ENCODE peak calls at places on chromosome 5, in four cellular contexts. H is CD4-positive, alpha-beta T cell; J is stimulated activated CD4-positive, alpha-beta T cell treated with anti-CD3 and anti-CD28 coated beads, Interleukin-4, amount 100 ng/mL, for 4 hours; E is LoVo. F is an unnamed sample.

GRCh38 chr5:143110591-143110990 is 292.9 kb downstream of the NR3C1 start:
- DNase-seq in E (no peak), J (no peak), H (no peak), F (no peak)

GRCh38 chr5:146048994-146049703 is 56.2 kb downstream of the PLAC8L1 start:
- DNase-seq in J (no peak), H (no peak), E (peak), F (peak)

GRCh38 chr5:81169924-81170323 is 63.2 kb upstream of the CKMT2 start:
- DNase-seq in E (no peak), H (no peak), J (no peak), F (no peak)

GRCh38 chr5:116514521-116514920 is 60.1 kb downstream of the SEMA6A start:
- DNase-seq in E (no peak), H (no peak), J (no peak), F (no peak)

GRCh38 chr5:54792611-54793404 is 192.6 kb downstream of the ESM1 start:
- DNase-seq in H (no peak), J (no peak), E (no peak), F (no peak)

GRCh38 chr5:54985301-54986268 is at the start of gene ESM1:
- DNase-seq in E (no peak), H (no peak), J (no peak), F (no peak)

GRCh38 chr5:147860641-147861025 is 17.9 kb upstream of the SCGB3A2 start:
- DNase-seq in H (no peak), E (no peak), J (no peak), F (no peak)

GRCh38 chr5:181217111-181217804 is 5.8 kb upstream of the TRIM41 start:
- DNase-seq in E (peak), J (peak), H (peak), F (no peak)

GRCh38 chr5:113800686-113801085 is 287.2 kb downstream of the YTHDC2 start:
- DNase-seq in H (no peak), E (no peak), J (no peak), F (no peak)

GRCh38 chr5:52692039-52692438 is 95.7 kb upstream of the ITGA1 start:
- DNase-seq in H (no peak), E (no peak), J (no peak), F (no peak)

GRCh38 chr5:85545129-85545528 is 1072.6 kb upstream of the COX7C start:
- DNase-seq in H (no peak), J (no peak), E (no peak), F (no peak)

GRCh38 chr5:58024151-58024550 is 435.7 kb downstream of the PLK2 start:
- DNase-seq in H (no peak), E (no peak), J (no peak), F (no peak)

GRCh38 chr5:42516282-42517042 is 93.2 kb downstream of the GHR start:
- DNase-seq in H (no peak), E (no peak), J (no peak), F (peak)

GRCh38 chr5:33978307-33978706 is 6.2 kb downstream of the SLC45A2 start:
- DNase-seq in J (no peak), E (no peak), H (no peak), F (no peak)

F was measured in HepG2.